ENCODE peak calls at places on chromosomes 13 and 19, in four cellular contexts. A is mucosa of descending colon; D is ACHN; F is CD4-positive, CD25-positive, alpha-beta regulatory T cell. S is an unnamed sample.

GRCh38 chr19:42423462-42424344 is 3.5 kb downstream of the LIPE start:
- DNase-seq in D (peak), A (peak), F (peak), S (peak)

GRCh38 chr19:33201886-33202545 is 7.9 kb downstream of the LRP3 start:
- DNase-seq in F (no peak), A (no peak), D (no peak), S (no peak)

GRCh38 chr13:110907951-110908898 is 6.6 kb downstream of the ANKRD10 start:
- DNase-seq in A (no peak), D (no peak), F (no peak), S (peak)

GRCh38 chr19:38452430-38453366 is 19.2 kb downstream of the RYR1 start:
- DNase-seq in A (no peak), D (no peak), F (no peak), S (peak)

GRCh38 chr19:3363841-3364500 is 2.4 kb upstream of the NFIC start:
- DNase-seq in D (no peak), A (no peak), F (no peak), S (no peak)

GRCh38 chr19:3459322-3459881 is 20.9 kb downstream of the SMIM24 start:
- DNase-seq in F (no peak), A (peak), D (peak), S (peak)

GRCh38 chr19:38392707-38393308 is 4.3 kb downstream of the SPRED3 start:
- DNase-seq in A (no peak), F (no peak), D (no peak), S (no peak)

GRCh38 chr19:1063030-1063908 is 3.7 kb upstream of the ARHGAP45 start:
- DNase-seq in A (peak), F (peak), D (no peak), S (peak)

GRCh38 chr13:26872444-26873173 is 112.0 kb upstream of the GPR12 start:
- DNase-seq in F (peak), D (peak), A (no peak), S (peak)

GRCh38 chr13:99281811-99282263 is 23.7 kb upstream of the GPR18 start:
- DNase-seq in F (peak), A (peak), D (no peak), S (peak)

GRCh38 chr13:92734545-92734944 is 492.1 kb upstream of the GPC6 start:
- DNase-seq in A (no peak), F (no peak), D (no peak), S (no peak)

GRCh38 chr19:9729162-9729561 is 39.4 kb downstream of the ZNF846 start:
- DNase-seq in D (no peak), A (no peak), F (no peak), S (no peak)

GRCh38 chr13:111407381-111408131 is 87.1 kb downstream of the TEX29 start:
- DNase-seq in D (no peak), A (no peak), F (no peak), S (no peak)

GRCh38 chr19:46985532-46986415 is 33.9 kb upstream of the NPAS1 start:
- DNase-seq in F (no peak), A (no peak), D (no peak), S (no peak)

GRCh38 chr19:40314646-40315045 is 29.5 kb upstream of the AKT2 start:
- DNase-seq in A (no peak), F (no peak), D (no peak), S (no peak)

GRCh38 chr19:39645800-39646411 is 9.8 kb upstream of the LGALS16 start:
- DNase-seq in A (no peak), D (peak), F (no peak), S (no peak)

GRCh38 chr13:78045916-78046315 is 127.3 kb upstream of the EDNRB start:
- DNase-seq in F (no peak), A (no peak), D (no peak), S (no peak)

GRCh38 chr19:16912780-16913179 is 24.0 kb downstream of the F2RL3 start:
- DNase-seq in A (no peak), D (no peak), F (no peak), S (no peak)

GRCh38 chr13:99686157-99686572 is 184.9 kb downstream of the TM9SF2 start:
- DNase-seq in F (no peak), A (peak), D (no peak), S (peak)

GRCh38 chr19:4360641-4361151 is 17.3 kb downstream of the MPND start:
- DNase-seq in F (no peak), D (no peak), A (no peak), S (no peak)

GRCh38 chr19:43688059-43688763 is 18.2 kb upstream of the PLAUR start:
- DNase-seq in A (no peak), D (no peak), F (no peak), S (no peak)

GRCh38 chr19:43525836-43526771 is 897 bp downstream of the ETHE1 start:
- DNase-seq in D (no peak), F (no peak), A (peak), S (peak)

GRCh38 chr13:31951215-31951678 is 80.3 kb upstream of the FRY start:
- DNase-seq in F (no peak), A (peak), D (no peak), S (peak)

GRCh38 chr19:58356971-58357797 is 3.9 kb upstream of the A1BG start:
- DNase-seq in A (no peak), F (peak), D (no peak), S (no peak)

GRCh38 chr19:39136225-39136940 is 10.8 kb downstream of the PAK4 start:
- DNase-seq in A (peak), F (no peak), D (no peak), S (peak)

S was measured in colonic mucosa.